ENCODE peak calls at places on chromosomes 6 and 20, in nine cellular contexts. K is KBM-7, I is Peyer's patch, F is HFFc6, D is cardiac muscle cell, Z is H1, V is left colon, J is Kasumi-1, X is GM13977. R is an unnamed sample.

GRCh38 chr20:31979713-31980426 is 11.9 kb downstream of the XKR7 start:
- DNase-seq in X (no peak), I (no peak), K (no peak), V (no peak), J (no peak), D (no peak), F (no peak), Z (no peak), R (no peak)

GRCh38 chr6:25959890-25960531 is 2.6 kb upstream of the TRIM38 start:
- DNase-seq in Z (no peak), D (no peak), F (peak), K (no peak), X (no peak), V (no peak), J (no peak), I (no peak), R (no peak)

GRCh38 chr6:108942556-108943492 is 94.6 kb downstream of the ARMC2 start:
- DNase-seq in V (no peak), F (no peak), X (no peak), J (no peak), Z (no peak), K (peak), I (peak), D (no peak), R (no peak)

GRCh38 chr6:74128536-74128935 is 432.5 kb downstream of the CD109 start:
- DNase-seq in X (no peak), J (no peak), D (no peak), V (no peak), F (no peak), I (no peak), Z (no peak), K (no peak), R (no peak)

GRCh38 chr6:35396991-35397390 is 54.6 kb downstream of the PPARD start:
- DNase-seq in F (peak), J (no peak), Z (no peak), V (no peak), I (peak), X (no peak), D (no peak), K (no peak), R (no peak)

GRCh38 chr6:44072959-44073611 is 54.2 kb downstream of the MRPL14 start:
- DNase-seq in K (peak), J (no peak), Z (peak), D (peak), X (peak), V (peak), I (peak), F (no peak), R (no peak)

GRCh38 chr6:112231609-112232060 is 22.7 kb downstream of the LAMA4 start:
- DNase-seq in J (no peak), Z (no peak), F (no peak), I (no peak), X (no peak), V (no peak), K (no peak), D (no peak), R (no peak)

GRCh38 chr6:169830876-169831275 is 79.5 kb downstream of the ERMARD start:
- DNase-seq in Z (peak), F (no peak), K (no peak), X (no peak), V (no peak), J (no peak), D (no peak), I (no peak), R (no peak)

GRCh38 chr6:12748815-12749521 is 32.4 kb downstream of the PHACTR1 start:
- DNase-seq in I (no peak), Z (peak), X (no peak), V (no peak), J (no peak), K (no peak), D (no peak), F (no peak), R (peak)

GRCh38 chr6:43680583-43681120 is 6.9 kb downstream of the MRPS18A start:
- DNase-seq in F (no peak), K (no peak), V (no peak), D (no peak), J (no peak), Z (no peak), I (no peak), X (no peak), R (no peak)

GRCh38 chr6:83867527-83868161 is 8.2 kb downstream of the CYB5R4 start:
- DNase-seq in V (peak), X (no peak), I (peak), J (peak), Z (no peak), D (no peak), K (peak), F (peak), R (no peak)

GRCh38 chr6:31178143-31179041 is 7.9 kb upstream of the POU5F1 start:
- DNase-seq in X (no peak), J (no peak), D (no peak), V (no peak), I (no peak), Z (no peak), K (no peak), F (no peak), R (no peak)

GRCh38 chr20:859661-860294 is 26.3 kb downstream of the FAM110A start:
- DNase-seq in Z (no peak), K (peak), X (no peak), D (no peak), V (no peak), J (no peak), F (no peak), I (no peak), R (no peak)

GRCh38 chr6:10112871-10113584 is 301.8 kb downstream of the TFAP2A start:
- DNase-seq in J (no peak), Z (peak), F (no peak), X (no peak), V (no peak), D (peak), K (no peak), I (no peak), R (no peak)

GRCh38 chr20:63955281-63955845 is 853 bp downstream of the UCKL1 start:
- DNase-seq in Z (peak), F (peak), K (peak), I (peak), D (peak), X (peak), V (no peak), J (peak), R (no peak)

GRCh38 chr20:13302647-13303425 is 81.8 kb downstream of the ISM1 start:
- DNase-seq in X (peak), I (peak), K (peak), V (no peak), F (peak), D (peak), J (peak), Z (peak), R (no peak)

GRCh38 chr6:140773276-140773675 is 1359.4 kb upstream of the GJE1 start:
- DNase-seq in I (no peak), K (no peak), V (no peak), F (no peak), J (peak), Z (no peak), X (no peak), D (no peak), R (no peak)

GRCh38 chr20:58670659-58671058 is 19.6 kb downstream of the STX16 start:
- DNase-seq in X (no peak), I (no peak), V (no peak), J (no peak), Z (peak), D (no peak), F (no peak), K (no peak), R (no peak)

GRCh38 chr6:127343753-127344659 is 597 bp upstream of the ECHDC1 start:
- DNase-seq in F (no peak), I (no peak), V (no peak), Z (no peak), X (peak), D (peak), K (no peak), J (peak), R (no peak)

R was measured in iPS DF 6.9.